ENCODE peak calls at places on chromosome 5, in five cellular contexts. D, U, R, Q and T are unnamed samples.

GRCh38 chr5:14665110-14665822 is 748 bp downstream of the OTULIN start:
- DNase-seq in U (peak), Q (no peak), R (no peak), D (peak), T (no peak)

GRCh38 chr5:139376364-139376763 is 6.7 kb downstream of the SLC23A1 start:
- DNase-seq in R (no peak), U (no peak), D (no peak), Q (no peak), T (no peak)

GRCh38 chr5:19903611-19904010 is 84.4 kb downstream of the CDH18 start:
- DNase-seq in R (no peak), Q (no peak), U (no peak), D (no peak), T (no peak)

GRCh38 chr5:116953251-116953934 is 378.8 kb upstream of the SEMA6A start:
- DNase-seq in R (no peak), Q (no peak), U (no peak), D (no peak), T (no peak)

GRCh38 chr5:158898185-158899177 is 201.2 kb downstream of the EBF1 start:
- DNase-seq in Q (no peak), R (no peak), U (no peak), D (no peak), T (no peak)

GRCh38 chr5:104048231-104048630 is 485.6 kb upstream of the NUDT12 start:
- DNase-seq in D (no peak), U (no peak), Q (no peak), R (no peak), T (no peak)

GRCh38 chr5:126016256-126016655 is 407.0 kb upstream of the GRAMD2B start:
- DNase-seq in D (no peak), U (no peak), Q (peak), R (no peak), T (no peak)

GRCh38 chr5:81626524-81626923 is 124.4 kb downstream of the SSBP2 start:
- DNase-seq in Q (no peak), R (peak), U (peak), D (no peak), T (no peak)

GRCh38 chr5:74201334-74202081 is 439.0 kb downstream of the ENC1 start:
- DNase-seq in D (no peak), R (no peak), U (peak), Q (no peak), T (no peak)

GRCh38 chr5:33794550-33795300 is 97.1 kb downstream of the ADAMTS12 start:
- DNase-seq in D (no peak), R (peak), U (no peak), Q (no peak), T (no peak)

GRCh38 chr5:136113606-136114005 is 19.0 kb upstream of the SMAD5 start:
- DNase-seq in D (no peak), U (no peak), Q (no peak), R (no peak), T (no peak)

GRCh38 chr5:9513825-9514224 is 32.0 kb downstream of the SEMA5A start:
- DNase-seq in R (peak), D (no peak), Q (no peak), U (peak), T (no peak)

GRCh38 chr5:115859378-115859777 is 17.6 kb downstream of the AP3S1 start:
- DNase-seq in U (no peak), R (no peak), D (no peak), Q (no peak), T (no peak)

GRCh38 chr5:55593115-55593472 is 58.3 kb upstream of the PLPP1 start:
- DNase-seq in U (no peak), Q (no peak), D (no peak), R (no peak), T (no peak)

GRCh38 chr5:82387041-82387818 is 109.1 kb upstream of the RPS23 start:
- DNase-seq in Q (no peak), R (no peak), U (peak), D (no peak), T (no peak)

GRCh38 chr5:153672347-153673090 is 182.0 kb downstream of the GRIA1 start:
- DNase-seq in Q (no peak), R (peak), D (no peak), U (no peak), T (no peak)

GRCh38 chr5:113527746-113528145 is 14.3 kb downstream of the YTHDC2 start:
- DNase-seq in D (no peak), U (no peak), R (no peak), Q (no peak), T (no peak)

GRCh38 chr5:90337449-90338052 is 72.0 kb downstream of the CETN3 start:
- DNase-seq in U (no peak), R (no peak), D (no peak), Q (no peak), T (no peak)

DNA sequence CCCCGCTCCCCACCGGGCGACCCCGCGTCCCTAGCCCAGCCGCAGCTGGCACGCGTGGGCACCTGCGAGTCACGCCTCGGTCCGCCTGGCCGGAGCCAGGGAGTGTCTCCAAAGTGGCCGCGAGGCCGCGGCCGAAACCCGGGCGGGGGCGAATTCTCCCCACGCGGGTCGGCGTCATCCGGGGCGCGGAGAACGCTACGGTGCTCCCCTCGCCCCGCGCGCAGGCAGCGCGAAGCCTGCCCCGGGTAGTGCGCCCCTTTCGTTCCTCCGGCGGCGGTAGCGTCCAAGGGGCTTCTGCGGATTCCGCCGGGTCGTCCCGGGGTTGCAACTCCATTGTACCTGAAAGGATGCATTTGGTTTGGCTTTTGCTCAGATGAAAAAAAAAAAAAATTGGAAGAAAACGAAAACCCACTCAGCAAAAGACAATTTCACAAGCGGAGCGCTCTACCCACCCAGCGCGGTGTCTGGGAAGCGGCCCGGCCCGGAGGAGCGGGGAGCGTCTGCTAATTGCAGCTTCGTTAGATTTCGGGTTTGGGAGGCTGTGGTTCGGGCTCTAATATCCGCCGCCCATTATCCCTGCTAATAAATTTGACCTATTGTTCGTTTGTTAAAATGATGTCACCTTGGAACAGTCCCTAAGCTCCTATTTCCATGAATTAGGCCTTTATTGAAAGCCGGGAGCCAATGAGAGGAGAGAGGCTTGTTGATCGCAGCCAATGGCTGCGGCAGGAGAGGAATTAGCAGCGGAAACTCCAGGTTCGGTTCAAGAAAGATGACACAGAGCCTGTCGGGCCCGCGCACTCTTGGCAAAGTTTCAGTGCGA is at the start of gene TLX3:
- DNase-seq in D (no peak), R (no peak), Q (no peak), U (no peak), T (no peak)
- TF ChIP-seq CTCF in D (no peak), R (no peak), Q (no peak), U (no peak), T (no peak)

DNA sequence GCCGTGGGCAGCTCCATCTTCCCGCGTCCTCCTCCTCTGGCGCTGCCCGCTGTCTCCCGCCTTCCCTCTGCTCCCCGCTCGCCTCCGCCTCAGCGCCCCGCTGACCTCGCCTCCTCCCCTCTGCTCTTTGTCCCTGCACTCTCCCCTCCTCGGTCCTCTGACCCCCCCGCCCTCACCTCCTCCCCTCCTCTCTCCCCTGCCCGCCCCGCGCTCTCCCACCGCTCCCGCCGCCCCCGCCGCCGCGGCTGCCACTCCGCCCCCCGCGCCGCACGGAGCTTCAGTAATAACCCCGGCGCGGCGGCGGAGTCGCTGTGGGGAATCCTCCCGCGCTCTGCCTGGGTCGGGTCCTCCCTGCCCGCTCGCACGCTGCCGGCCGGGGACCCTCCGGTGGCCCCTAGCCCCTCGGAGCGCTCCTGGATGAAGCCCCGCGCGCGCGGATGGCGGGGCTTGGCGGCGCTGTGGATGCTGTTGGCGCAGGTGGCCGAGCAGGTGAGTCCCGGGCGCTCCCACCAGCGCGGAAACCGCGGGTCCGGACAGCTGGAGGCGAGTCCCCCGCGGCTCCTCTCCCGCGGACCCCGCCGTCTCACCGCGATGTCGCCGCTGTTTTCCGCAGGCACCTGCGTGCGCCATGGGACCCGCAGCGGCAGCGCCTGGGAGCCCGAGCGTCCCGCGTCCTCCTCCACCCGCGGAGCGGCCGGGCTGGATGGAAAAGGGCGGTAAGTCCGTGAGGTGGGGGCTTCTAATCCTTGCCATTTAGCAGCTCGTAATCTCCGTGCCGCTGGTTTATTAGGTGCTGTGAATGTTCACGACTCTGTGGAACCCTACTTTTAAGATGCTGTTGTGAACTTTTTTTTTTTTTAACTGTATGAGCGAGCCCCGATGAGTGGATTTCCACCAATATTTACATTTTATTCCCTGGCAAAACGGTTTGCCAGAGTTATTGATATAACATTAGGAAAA is at the start of gene ADAMTS16:
- DNase-seq in Q (no peak), U (peak), D (peak), R (no peak), T (no peak)
- H3K4me3 ChIP-seq in Q (peak), U (peak), D (peak), R (no peak), T (no peak)

GRCh38 chr5:10762776-10763500 is 1.9 kb upstream of the DAP start:
- DNase-seq in D (no peak), U (no peak), R (no peak), Q (no peak), T (no peak)
- TF ChIP-seq CTCF in D (no peak), U (no peak), R (no peak), Q (no peak), T (no peak)

GRCh38 chr5:148809781-148810524 is 16.5 kb upstream of the ADRB2 start:
- DNase-seq in Q (no peak), R (no peak), U (no peak), D (no peak), T (no peak)
- H3K4me3 ChIP-seq in Q (no peak), R (no peak), U (no peak), D (peak), T (peak)

GRCh38 chr5:171850354-171850947 is 64.8 kb downstream of the SMIM23 start:
- DNase-seq in R (no peak), Q (peak), D (no peak), U (no peak), T (no peak)
- TF ChIP-seq CTCF in R (peak), Q (no peak), D (no peak), U (peak), T (peak)

DNA sequence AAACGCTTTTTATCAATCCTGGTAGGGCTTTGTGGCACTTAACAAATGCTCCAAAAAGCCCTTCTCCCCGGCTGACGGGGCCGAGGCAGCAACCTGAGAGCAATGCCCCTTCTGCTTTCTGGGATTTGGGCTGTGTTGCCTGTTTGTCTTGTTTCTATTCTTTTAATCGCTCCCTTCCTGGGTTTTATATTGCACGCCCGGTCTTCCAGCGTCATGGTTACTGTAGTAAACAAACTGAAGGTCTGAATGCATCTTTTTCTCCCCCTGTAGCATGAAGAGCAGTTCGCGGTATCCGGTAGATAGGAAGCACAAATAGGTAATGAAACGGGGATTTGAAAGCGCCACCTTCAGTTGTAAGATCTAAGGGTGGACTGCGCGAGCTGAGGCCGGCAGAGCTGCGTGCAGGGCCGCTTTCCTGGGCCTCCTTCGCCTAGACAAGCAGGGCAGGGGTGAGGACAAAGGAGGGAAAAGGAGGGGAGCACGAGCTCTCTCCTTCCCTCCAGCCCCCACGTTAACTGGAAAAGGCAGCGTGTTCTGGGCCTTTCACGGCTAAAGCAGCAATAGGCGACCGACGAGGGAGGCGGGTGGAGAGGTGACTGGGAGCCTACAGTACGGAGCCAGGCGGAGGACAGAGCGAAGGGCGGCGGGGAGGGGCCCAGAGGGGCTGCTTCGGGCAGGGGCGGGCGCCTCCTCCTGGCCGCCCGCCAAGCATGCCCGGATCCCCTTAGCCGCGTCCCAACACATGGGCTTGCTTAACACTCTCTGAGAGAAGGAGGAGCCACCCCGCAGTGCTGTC is 49.3 kb upstream of the ZNF366 start:
- DNase-seq in U (peak), R (peak), D (peak), Q (peak), T (no peak)
- H3K4me3 ChIP-seq in U (peak), R (peak), D (peak), Q (peak), T (no peak)

DNA sequence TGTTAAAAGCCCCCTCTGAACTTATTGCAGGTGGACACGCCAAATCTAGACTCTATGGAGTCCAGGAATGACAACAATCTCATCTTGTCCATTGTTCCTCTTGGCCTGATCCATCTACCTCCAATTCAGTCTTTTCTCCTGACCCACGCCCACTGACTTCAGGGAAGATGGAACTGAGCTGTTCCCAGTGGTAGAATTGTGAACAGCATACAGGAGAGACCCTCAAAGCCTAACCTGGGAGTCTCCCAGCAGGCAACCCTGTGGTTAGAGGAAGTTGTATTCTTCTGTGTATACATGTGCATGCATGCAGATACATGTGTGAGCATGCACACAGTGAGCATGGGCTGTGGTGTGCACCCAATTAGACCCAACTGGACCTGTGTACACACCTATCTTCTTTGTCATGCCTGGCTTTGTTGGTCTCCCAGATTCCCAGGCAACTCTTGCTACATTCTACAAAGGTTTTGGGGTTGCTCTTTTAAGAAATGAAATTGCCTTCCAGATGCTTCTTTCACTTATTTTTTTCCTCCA is 286.0 kb downstream of the ZSWIM6 start:
- DNase-seq in D (no peak), Q (no peak), R (no peak), U (no peak), T (no peak)
- TF ChIP-seq CTCF in D (no peak), Q (no peak), R (no peak), U (no peak), T (no peak)

GRCh38 chr5:174489920-174490597 is 234.3 kb upstream of the MSX2 start:
- DNase-seq in D (no peak), R (no peak), Q (no peak), U (no peak), T (no peak)

GRCh38 chr5:174490717-174491116 is 233.7 kb upstream of the MSX2 start:
- DNase-seq in Q (no peak), D (no peak), R (no peak), U (no peak), T (no peak)

GRCh38 chr5:174491265-174491664 is 233.1 kb upstream of the MSX2 start:
- DNase-seq in R (no peak), U (no peak), D (no peak), Q (no peak), T (no peak)

GRCh38 chr5:174491761-174492350 is 232.5 kb upstream of the MSX2 start:
- DNase-seq in Q (no peak), U (no peak), D (no peak), R (no peak), T (peak)

DNA sequence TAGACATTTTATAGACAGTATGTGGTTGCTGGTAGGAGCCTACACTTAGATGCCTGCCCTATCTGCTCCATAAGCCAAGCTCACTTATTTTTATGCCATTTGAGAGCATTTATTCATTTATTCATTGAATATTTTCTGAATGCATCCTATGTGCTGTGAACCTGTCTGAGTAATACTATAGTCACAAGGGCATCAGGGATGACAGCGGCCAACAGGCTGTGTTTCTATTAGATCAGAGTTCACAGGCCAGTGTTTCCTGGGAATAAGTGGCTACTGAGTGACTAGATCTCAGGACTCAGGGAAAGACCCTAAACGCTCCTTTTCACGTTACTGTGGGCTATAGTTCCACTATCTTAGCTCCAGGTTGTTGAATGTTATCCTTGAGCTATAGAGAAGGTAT is 235.1 kb upstream of the MSX2 start:
- DNase-seq in D (no peak), U (no peak), Q (no peak), R (no peak), T (no peak)
- H3K4me3 ChIP-seq in D (no peak), U (no peak), Q (no peak), R (no peak), T (no peak)

DNA sequence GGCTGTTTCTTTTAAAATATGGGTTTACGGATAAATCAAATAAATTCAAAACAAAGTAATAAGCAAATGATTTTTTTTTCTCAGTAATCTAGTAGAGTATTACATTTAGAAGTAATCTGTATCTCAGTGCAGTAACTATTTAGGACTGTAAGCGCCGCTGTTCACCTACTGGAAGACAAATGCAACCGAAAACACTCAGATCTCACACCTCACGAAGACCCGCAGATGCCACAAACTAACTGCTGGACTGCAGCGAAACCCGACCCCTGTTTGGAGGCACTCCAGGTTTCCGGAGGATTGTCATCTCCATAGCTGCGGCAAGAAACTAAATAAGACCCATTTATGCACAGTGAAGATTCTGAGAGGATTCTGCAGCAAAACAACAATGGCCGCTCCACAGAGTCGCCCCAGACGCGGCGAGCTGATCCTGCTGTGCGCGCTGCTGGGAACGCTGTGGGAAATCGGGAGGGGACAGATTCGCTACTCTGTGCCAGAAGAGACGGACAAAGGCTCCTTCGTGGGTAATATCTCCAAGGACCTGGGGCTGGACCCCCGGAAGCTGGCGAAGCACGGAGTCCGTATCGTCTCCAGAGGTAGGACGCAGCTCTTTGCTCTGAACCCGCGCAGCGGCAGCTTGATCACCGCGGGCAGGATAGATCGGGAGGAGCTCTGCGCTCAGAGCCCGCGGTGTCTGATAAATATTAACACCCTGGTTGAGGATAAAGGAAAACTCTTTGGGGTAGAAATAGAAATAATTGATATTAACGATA is at the start of gene PCDHGA8:
- DNase-seq in U (no peak), R (no peak), Q (no peak), D (no peak), T (no peak)
- TF ChIP-seq CTCF in U (no peak), R (no peak), Q (no peak), D (no peak), T (peak)